ENCODE peak calls at places on chromosomes 12 and 14, in five cellular contexts. X is CD4-positive, alpha-beta T cell; B is fibroblast of lung; A is K562; U is kidney. Z is an unnamed sample.

GRCh38 chr12:12209043-12209442 is 57.8 kb downstream of the LRP6 start:
- DNase-seq in X (no peak), B (peak; percentile 47), A (no peak), U (no peak), Z (no peak)

GRCh38 chr12:21551811-21552469 is 25.8 kb downstream of the SPX start:
- DNase-seq in X (no peak), B (no peak), A (no peak), U (no peak), Z (no peak)

GRCh38 chr14:99590746-99591555 is 13.1 kb downstream of the CCDC85C start:
- DNase-seq in X (no peak), B (peak; percentile 68), A (no peak), U (no peak), Z (no peak)

GRCh38 chr14:98963610-98964009 is 308.4 kb downstream of the BCL11B start:
- DNase-seq in X (no peak), B (no peak), A (no peak), U (no peak), Z (no peak)

GRCh38 chr14:95023886-95024285 is 133.4 kb downstream of the DICER1 start:
- DNase-seq in X (no peak), B (peak; percentile 3), A (no peak), U (no peak), Z (no peak)

GRCh38 chr12:7108042-7108927 is 729 bp downstream of the C1RL start:
- DNase-seq in X (peak; percentile 63), B (peak; percentile 74), A (peak; percentile 78), U (peak; percentile 95), Z (peak; percentile 95)

GRCh38 chr12:94134226-94134795 is 14.1 kb upstream of the PLXNC1 start:
- DNase-seq in X (no peak), B (peak; percentile 41), A (peak; percentile 56), U (no peak), Z (peak; percentile 38)

GRCh38 chr12:18363321-18363720 is 102.0 kb downstream of the PIK3C2G start:
- DNase-seq in X (no peak), B (no peak), A (no peak), U (no peak), Z (no peak)

DNA sequence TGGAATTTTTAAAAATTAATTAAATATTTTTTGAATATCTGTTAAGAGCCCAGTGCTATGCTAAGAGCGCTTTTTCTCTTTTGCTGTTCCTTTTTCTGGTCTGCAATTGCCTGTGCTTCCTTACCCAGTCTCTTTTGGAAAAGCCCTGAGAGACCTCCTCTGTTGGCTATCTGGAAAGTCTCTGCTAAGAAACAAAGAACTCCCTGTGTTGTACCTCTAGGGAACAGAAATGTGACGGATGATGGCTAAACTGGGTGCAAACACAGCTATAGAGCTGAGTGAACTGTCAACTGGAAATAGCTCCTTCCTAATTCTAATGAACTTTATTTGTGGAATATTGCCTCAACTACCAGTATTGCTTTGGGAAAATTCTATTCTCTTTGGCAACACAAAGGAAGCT is 261.6 kb upstream of the NOVA1 start:
- DNase-seq in X (no peak), B (no peak), A (no peak), U (no peak), Z (no peak)
- H3K9me3 ChIP-seq in X (no peaks in the 10 kb centered on the region), B (no peaks in the 10 kb centered on the region), A (no peaks in the 10 kb centered on the region), U (no peaks in the 10 kb centered on the region), Z (no peaks in the 10 kb centered on the region)

DNA sequence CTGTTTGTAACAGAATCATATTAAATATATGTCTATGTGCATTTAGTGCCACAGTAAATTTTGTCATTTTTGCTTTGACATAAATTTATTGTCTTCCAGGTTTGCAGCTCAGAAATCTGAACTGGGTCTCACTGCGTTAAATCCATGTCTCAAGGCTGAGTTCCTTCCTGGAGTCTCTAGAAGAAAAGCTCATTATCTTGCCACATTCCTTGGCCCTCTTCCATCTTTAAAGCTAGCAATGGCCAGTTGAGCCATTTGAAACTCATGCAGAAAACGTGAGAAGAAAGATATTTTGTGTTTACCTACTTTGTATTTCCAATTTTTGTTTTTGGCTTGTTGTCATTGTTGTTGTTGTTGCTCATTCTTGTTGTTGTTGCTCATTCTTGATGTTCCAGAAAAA is 10.7 kb downstream of the PRH1 start:
- DNase-seq in X (no peak), B (peak; percentile 61), A (no peak), U (no peak), Z (no peak)
- H3K9me3 ChIP-seq in X (no peaks in the 10 kb centered on the region), B (no peaks in the 10 kb centered on the region), A (no peaks in the 10 kb centered on the region), U (no peaks in the 10 kb centered on the region), Z (no peaks in the 10 kb centered on the region)

GRCh38 chr14:42550282-42550681 is 943.6 kb downstream of the LRFN5 start:
- DNase-seq in X (no peak), B (no peak), A (no peak), U (no peak), Z (no peak)
- H3K9me3 ChIP-seq in X (no peaks in the 10 kb centered on the region), B (no peaks in the 10 kb centered on the region), A (no peaks in the 10 kb centered on the region), U (no peaks in the 10 kb centered on the region), Z (no peaks in the 10 kb centered on the region)

GRCh38 chr14:54814076-54814475 is 88.5 kb downstream of the GCH1 start:
- DNase-seq in X (no peak), B (no peak), A (peak; percentile 43), U (no peak), Z (no peak)
- H3K9me3 ChIP-seq in X (no peaks in the 10 kb centered on the region), B (no peaks in the 10 kb centered on the region), A (no peaks in the 10 kb centered on the region), U (no peaks in the 10 kb centered on the region), Z (no peaks in the 10 kb centered on the region)

GRCh38 chr12:111247083-111247783 is 121.7 kb downstream of the PHETA1 start:
- DNase-seq in X (no peak), B (no peak), A (no peak), U (no peak), Z (no peak)
- H3K9me3 ChIP-seq in X (no peaks in the 10 kb centered on the region), B (no peaks in the 10 kb centered on the region), A (no peaks in the 10 kb centered on the region), U (no peaks in the 10 kb centered on the region), Z (peaks cover 5% of the 10 kb centered on the region)

DNA sequence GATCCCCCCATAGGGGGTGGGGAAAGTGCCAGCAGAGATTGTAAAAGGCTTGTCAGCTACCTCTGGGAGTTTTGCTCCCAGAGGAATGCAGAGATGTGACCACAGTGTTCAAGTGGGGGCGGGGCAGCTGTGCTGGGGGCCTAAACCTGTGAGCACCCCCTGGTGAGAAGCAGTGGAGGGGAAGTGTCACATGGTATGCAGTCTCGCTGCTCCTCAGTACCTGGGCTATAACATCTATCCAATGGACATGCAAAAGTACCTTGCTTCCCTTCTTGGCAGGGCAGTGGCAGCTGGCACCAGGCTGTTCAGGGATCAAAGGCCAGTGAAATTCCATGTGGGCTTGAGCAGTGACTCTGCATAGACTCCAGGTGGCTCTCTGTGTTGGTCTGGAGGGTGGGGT is 20.3 kb downstream of the OR4K2 start:
- DNase-seq in X (no peak), B (no peak), A (no peak), U (no peak), Z (no peak)
- H3K9me3 ChIP-seq in X (peaks cover 63% of the 10 kb centered on the region), B (no peaks in the 10 kb centered on the region), A (no peaks in the 10 kb centered on the region), U (peaks cover 6% of the 10 kb centered on the region), Z (peaks cover 61% of the 10 kb centered on the region)

GRCh38 chr12:14471497-14471896 is 96.2 kb downstream of the PLBD1 start:
- DNase-seq in X (no peak), B (no peak), A (no peak), U (no peak), Z (no peak)
- H3K9me3 ChIP-seq in X (peaks cover 36% of the 10 kb centered on the region), B (no peaks in the 10 kb centered on the region), A (peaks cover 7% of the 10 kb centered on the region), U (peaks cover 17% of the 10 kb centered on the region), Z (peaks cover 37% of the 10 kb centered on the region)

GRCh38 chr12:133124674-133125073 is 5.4 kb downstream of the ZNF891 start:
- DNase-seq in X (no peak), B (no peak), A (no peak), U (no peak), Z (no peak)

DNA sequence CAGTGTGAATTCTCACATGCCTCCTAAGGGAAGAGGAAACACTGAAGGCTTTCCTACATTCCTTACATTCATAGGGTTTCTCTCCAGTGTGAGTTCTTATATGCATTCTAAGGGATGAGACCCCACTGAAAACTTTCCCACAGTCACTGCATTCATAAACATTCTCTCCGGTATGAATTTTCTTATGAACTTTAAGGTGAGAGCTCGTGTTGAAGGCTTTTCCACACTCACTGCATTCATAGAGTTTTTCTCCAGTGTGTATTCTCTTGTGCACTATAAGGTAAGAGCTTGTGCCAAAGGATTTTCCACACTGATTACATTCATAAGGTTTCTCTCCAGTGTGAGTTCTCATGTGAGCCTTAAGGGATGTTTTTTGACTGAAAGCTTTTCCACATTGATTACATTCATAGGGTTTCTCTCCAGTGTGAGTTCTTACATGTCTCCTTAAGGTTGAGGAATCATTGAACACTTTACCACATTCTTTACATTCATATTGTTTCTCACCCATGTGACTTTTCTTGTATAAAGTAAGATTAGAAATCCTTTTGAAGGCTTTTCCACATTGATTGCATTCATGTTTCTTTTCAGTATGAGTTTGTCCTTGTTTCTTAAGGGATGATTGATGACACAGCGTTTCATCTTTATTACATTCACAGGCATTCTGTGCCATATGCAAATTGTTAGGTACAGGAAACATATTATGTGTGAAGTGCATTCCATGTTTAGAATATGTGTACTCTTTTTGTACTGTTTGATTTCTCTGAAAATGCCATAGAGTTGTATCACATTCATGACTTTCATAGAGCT is 9.5 kb downstream of the ZNF891 start:
- DNase-seq in X (no peak), B (no peak), A (no peak), U (no peak), Z (no peak)
- H3K9me3 ChIP-seq in X (peaks cover 98% of the 10 kb centered on the region), B (no peaks in the 10 kb centered on the region), A (peaks cover 30% of the 10 kb centered on the region), U (peaks cover 74% of the 10 kb centered on the region), Z (peaks cover 100% of the 10 kb centered on the region)

GRCh38 chr14:105944632-105945610 is 418.5 kb downstream of the TMEM121 start:
- DNase-seq in X (peak; percentile 68), B (no peak), A (peak; percentile 62), U (peak; percentile 83), Z (peak; percentile 88)
- H3K9me3 ChIP-seq in X (peaks cover under 1% of the 10 kb centered on the region), B (no peaks in the 10 kb centered on the region), A (no peaks in the 10 kb centered on the region), U (no peaks in the 10 kb centered on the region), Z (peaks cover 2% of the 10 kb centered on the region)

GRCh38 chr12:132945806-132946506 is 10.2 kb downstream of the ZNF605 start:
- DNase-seq in X (no peak), B (no peak), A (no peak), U (no peak), Z (no peak)
- H3K9me3 ChIP-seq in X (peaks cover 56% of the 10 kb centered on the region), B (peaks cover 23% of the 10 kb centered on the region), A (peaks cover 14% of the 10 kb centered on the region), U (peaks cover 24% of the 10 kb centered on the region), Z (peaks cover 42% of the 10 kb centered on the region)

Z was measured in upper lobe of left lung.